ENCODE peak calls at places on chromosomes 13 and 19, in four cellular contexts. A, J, Y and X are unnamed samples.
A peak's percentile ranks its signal among the peaks of the same experiment; 100 is the strongest.

GRCh38 chr19:5694167-5694951 is 4.3 kb downstream of the RPL36 start:
- DNase-seq in A (peak; percentile 50), J (no peak), Y (no peak), X (no peak)

GRCh38 chr13:29743229-29743786 is 107.1 kb downstream of the UBL3 start:
- DNase-seq in A (no peak), J (no peak), Y (no peak), X (no peak)

GRCh38 chr13:47215741-47216140 is 318.9 kb upstream of the HTR2A start:
- DNase-seq in A (no peak), J (no peak), Y (no peak), X (no peak)

GRCh38 chr19:47371269-47371668 is 22.2 kb downstream of the DHX34 start:
- DNase-seq in A (no peak), J (no peak), Y (no peak), X (no peak)

GRCh38 chr13:86051134-86052103 is 252.2 kb upstream of the SLITRK6 start:
- DNase-seq in A (no peak), J (no peak), Y (no peak), X (no peak)

GRCh38 chr19:19147344-19147743 is 9.1 kb upstream of the TMEM161A start:
- DNase-seq in A (no peak), J (no peak), Y (no peak), X (no peak)

GRCh38 chr13:72208112-72208645 is 341.2 kb upstream of the DACH1 start:
- DNase-seq in A (no peak), J (no peak), Y (no peak), X (no peak)

GRCh38 chr13:23129329-23129728 is 51.5 kb upstream of the SGCG start:
- DNase-seq in A (no peak), J (no peak), Y (no peak), X (no peak)

GRCh38 chr13:36115306-36115705 is 15.9 kb downstream of the DCLK1 start:
- DNase-seq in A (no peak), J (no peak), Y (no peak), X (no peak)

GRCh38 chr13:21683034-21683733 is 12.3 kb downstream of the FGF9 start:
- DNase-seq in A (no peak), J (no peak), Y (no peak), X (no peak)

GRCh38 chr13:31982540-31982939 is 49.0 kb upstream of the FRY start:
- DNase-seq in A (no peak), J (peak; percentile 67), Y (no peak), X (no peak)

GRCh38 chr13:101127741-101128353 is 288.5 kb downstream of the NALCN start:
- DNase-seq in A (no peak), J (peak; percentile 33), Y (peak; percentile 14), X (no peak)

GRCh38 chr13:102347490-102347889 is 54.4 kb downstream of the FGF14 start:
- DNase-seq in A (no peak), J (no peak), Y (no peak), X (no peak)

GRCh38 chr13:108996430-108996829 is 367.0 kb downstream of the MYO16 start:
- DNase-seq in A (no peak), J (no peak), Y (no peak), X (no peak)

GRCh38 chr13:32911506-32911905 is 104.7 kb upstream of the KL start:
- DNase-seq in A (no peak), J (peak; percentile 36), Y (no peak), X (no peak)

GRCh38 chr19:44848036-44848804 is 2.1 kb downstream of the NECTIN2 start:
- DNase-seq in A (peak; percentile 66), J (no peak), Y (no peak), X (no peak)

GRCh38 chr19:3725640-3726310 is 17.6 kb downstream of the TJP3 start:
- DNase-seq in A (peak; percentile 77), J (no peak), Y (peak; percentile 8), X (no peak)

GRCh38 chr13:28099396-28100148 is 804 bp downstream of the FLT3 start:
- DNase-seq in A (no peak), J (no peak), Y (no peak), X (no peak)

GRCh38 chr19:48887861-48888612 is 10.5 kb downstream of the TULP2 start:
- DNase-seq in A (no peak), J (no peak), Y (no peak), X (no peak)

GRCh38 chr19:3381701-3382372 is 15.5 kb downstream of the NFIC start:
- DNase-seq in A (no peak), J (no peak), Y (no peak), X (no peak)

GRCh38 chr19:1570836-1571235 is 2.7 kb upstream of the MEX3D start:
- DNase-seq in A (no peak), J (no peak), Y (no peak), X (no peak)

GRCh38 chr19:11020423-11020822 is 59.6 kb downstream of the SMARCA4 start:
- DNase-seq in A (no peak), J (no peak), Y (no peak), X (no peak)

GRCh38 chr13:70310720-70311119 is 202.5 kb upstream of the KLHL1 start:
- DNase-seq in A (no peak), J (peak; percentile 58), Y (no peak), X (no peak)

GRCh38 chr13:77513719-77514335 is 21.7 kb upstream of the SCEL start:
- DNase-seq in A (no peak), J (no peak), Y (no peak), X (no peak)

GRCh38 chr13:33349314-33349995 is 63.9 kb upstream of the STARD13 start:
- DNase-seq in A (no peak), J (no peak), Y (no peak), X (no peak)

GRCh38 chr13:109182777-109183465 is 553.5 kb downstream of the MYO16 start:
- DNase-seq in A (no peak), J (no peak), Y (no peak), X (no peak)

GRCh38 chr13:89115307-89115706 is 1444.1 kb downstream of the SLITRK5 start:
- DNase-seq in A (no peak), J (no peak), Y (peak; percentile 4), X (no peak)

GRCh38 chr13:48532146-48532472 is 771 bp downstream of the RCBTB2 start:
- DNase-seq in A (no peak), J (no peak), Y (no peak), X (peak; percentile 26)

GRCh38 chr19:457636-458035 is 3.2 kb downstream of the SHC2 start:
- DNase-seq in A (no peak), J (no peak), Y (no peak), X (no peak)

GRCh38 chr19:458091-459042 is 2.5 kb downstream of the SHC2 start:
- DNase-seq in A (no peak), J (no peak), Y (no peak), X (no peak)

GRCh38 chr19:461664-462551 is 1.1 kb upstream of the SHC2 start:
- DNase-seq in A (peak; percentile 77), J (peak; percentile 66), Y (peak; percentile 93), X (no peak)

GRCh38 chr19:460877-461609 is at the start of gene SHC2:
- DNase-seq in A (no peak), J (no peak), Y (peak; percentile 72), X (no peak)

DNA sequence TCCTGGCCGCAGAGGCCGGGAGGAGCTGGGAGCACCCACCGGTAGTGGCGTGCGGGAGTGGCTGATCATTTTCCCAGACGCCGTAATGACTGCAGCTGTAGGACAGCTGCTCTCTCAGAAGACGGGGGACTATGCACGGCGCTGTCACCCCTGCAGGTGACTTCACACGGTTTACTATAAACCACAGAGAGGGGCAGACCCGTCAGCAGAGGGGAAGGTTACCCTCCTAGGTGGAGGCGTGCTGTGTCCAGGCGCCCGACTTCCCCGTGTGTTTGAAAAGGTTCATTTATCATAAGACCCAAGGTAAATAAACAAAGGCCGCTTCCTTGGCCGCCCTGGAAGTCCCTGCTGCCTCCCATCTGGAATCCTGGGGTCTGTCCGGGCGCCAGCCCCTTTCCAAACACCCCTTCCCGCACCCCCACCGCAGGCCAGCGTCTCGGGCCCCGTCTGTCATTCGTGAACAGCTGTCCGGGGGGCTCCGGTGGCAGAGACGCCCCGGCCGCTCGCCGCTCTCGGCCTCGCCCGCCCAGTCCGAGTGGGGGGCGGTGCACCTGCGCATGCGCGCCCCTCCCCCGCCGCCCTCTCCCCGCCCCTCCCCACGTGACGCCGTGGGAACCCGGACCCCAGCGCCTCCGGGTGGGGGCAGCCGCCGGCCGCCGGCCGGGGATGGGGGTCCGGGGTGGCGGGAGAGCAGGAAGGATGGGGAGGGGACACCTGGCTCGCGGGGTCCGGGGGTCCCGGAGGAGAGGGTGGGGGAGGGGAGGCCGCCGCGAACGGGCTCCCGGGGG is 915 bp downstream of the SHC2 start:
- DNase-seq in A (peak; percentile 85), J (peak; percentile 59), Y (peak; percentile 95), X (no peak)
- TF ChIP-seq CBX5 in A (no peak), J (no peak), Y (no peak), X (no peak)

GRCh38 chr13:106990594-106990993 is 422.7 kb upstream of the ARGLU1 start:
- DNase-seq in A (no peak), J (no peak), Y (no peak), X (no peak)

GRCh38 chr13:106989866-106990265 is 421.9 kb upstream of the ARGLU1 start:
- DNase-seq in A (no peak), J (no peak), Y (no peak), X (no peak)

GRCh38 chr13:106986687-106987434 is 418.9 kb upstream of the ARGLU1 start:
- DNase-seq in A (no peak), J (peak; percentile 14), Y (no peak), X (no peak)

GRCh38 chr13:106987435-106987800 is 419.5 kb upstream of the ARGLU1 start:
- DNase-seq in A (no peak), J (no peak), Y (no peak), X (no peak)

DNA sequence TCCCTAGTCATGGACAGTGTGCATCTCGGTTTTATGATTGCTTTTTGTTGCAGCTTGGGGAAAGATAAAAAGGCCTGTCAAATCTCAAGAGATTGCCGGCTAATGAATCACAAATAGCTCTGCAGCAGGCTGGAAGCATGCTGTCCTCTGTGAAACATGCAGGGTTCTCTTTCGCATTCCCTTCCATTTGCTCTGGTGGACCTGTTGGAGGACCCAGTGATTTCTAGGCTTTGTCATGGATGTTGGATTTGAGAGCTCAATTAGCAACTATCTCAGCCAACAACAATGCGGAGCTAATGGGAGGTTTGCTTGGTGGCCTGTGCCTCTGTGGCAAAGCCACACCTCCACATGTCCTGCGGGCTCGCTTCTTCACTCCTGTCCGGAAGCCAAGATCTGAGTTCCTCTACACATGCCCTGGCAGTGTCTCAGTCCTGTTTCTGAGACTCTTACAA is 418.1 kb upstream of the ARGLU1 start:
- DNase-seq in A (no peak), J (no peak), Y (no peak), X (no peak)
- TF ChIP-seq CBX5 in A (no peak), J (no peak), Y (no peak), X (no peak)

GRCh38 chr19:6930190-6930589 is 42.8 kb downstream of the ADGRE1 start:
- DNase-seq in A (no peak), J (no peak), Y (no peak), X (no peak)

GRCh38 chr19:6925801-6926751 is 38.7 kb downstream of the ADGRE1 start:
- DNase-seq in A (no peak), J (no peak), Y (no peak), X (peak; percentile 68)
- TF ChIP-seq CBX5 in A (no peak), J (no peak), Y (no peak), X (no peak)

DNA sequence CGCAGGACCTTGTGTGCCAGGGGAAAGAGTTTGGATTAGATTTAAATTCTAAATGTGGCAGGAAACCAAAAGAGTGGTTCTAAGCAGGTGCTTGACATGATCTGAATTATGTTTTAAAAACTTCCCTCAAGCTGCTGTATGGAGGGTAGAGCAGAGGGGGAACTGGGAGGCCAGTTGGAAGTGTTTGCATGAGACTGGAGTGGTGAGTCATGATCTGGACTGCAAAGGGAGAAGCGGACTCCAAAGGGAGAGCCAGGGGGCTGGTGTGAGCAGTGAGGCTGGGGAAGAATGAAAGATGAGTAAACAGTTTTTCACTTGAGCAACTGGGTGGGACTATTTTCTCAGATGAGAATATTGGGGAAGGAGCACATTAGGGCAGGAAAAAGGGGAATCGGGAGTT is 206.1 kb downstream of the DNAJC15 start:
- DNase-seq in A (no peak), J (no peak), Y (no peak), X (no peak)
- TF ChIP-seq CBX5 in A (no peak), J (no peak), Y (no peak), X (no peak)